ENCODE peak calls at places on chromosomes 7 and 10, in nine cellular contexts. A is psoas muscle, O is IMR-90, Z is body of pancreas, R is Peyer's patch, Y is fibroblast of mammary gland, S is progenitor cell of endocrine pancreas, T is WERI-Rb-1, M is colonic mucosa. P is an unnamed sample.

GRCh38 chr7:85749715-85750453 is 563.0 kb upstream of the SEMA3D start:
- DNase-seq in M (no peak), A (no peak), Y (no peak), O (no peak), R (no peak), T (no peak), Z (no peak), S (no peak), P (no peak)

GRCh38 chr7:41006591-41006990 is 696.3 kb downstream of the INHBA start:
- DNase-seq in T (no peak), Z (no peak), O (peak), A (no peak), Y (peak), S (no peak), M (no peak), R (no peak), P (no peak)

GRCh38 chr7:68613897-68614296 is 984.4 kb upstream of the AUTS2 start:
- DNase-seq in Z (no peak), M (no peak), S (no peak), T (no peak), Y (no peak), R (no peak), A (no peak), O (no peak), P (no peak)

GRCh38 chr7:101225650-101226049 is 7.7 kb downstream of the ZNHIT1 start:
- DNase-seq in T (no peak), A (no peak), Z (no peak), O (no peak), R (no peak), S (no peak), Y (no peak), M (no peak), P (no peak)

GRCh38 chr10:6503171-6503570 is 76.9 kb downstream of the PRKCQ start:
- DNase-seq in Z (no peak), O (no peak), A (no peak), R (no peak), T (no peak), M (no peak), S (no peak), Y (no peak), P (no peak)

GRCh38 chr10:78685466-78686163 is 383.2 kb upstream of the ZMIZ1 start:
- DNase-seq in S (no peak), A (no peak), T (no peak), M (no peak), Z (no peak), R (no peak), Y (peak), O (peak), P (no peak)

GRCh38 chr10:66176772-66177171 is 749.1 kb upstream of the LRRTM3 start:
- DNase-seq in O (peak), T (no peak), A (no peak), Z (no peak), R (no peak), M (no peak), S (no peak), Y (peak), P (no peak)

GRCh38 chr7:43314379-43315158 is 202.1 kb downstream of the HECW1 start:
- DNase-seq in Y (no peak), R (no peak), M (no peak), T (no peak), A (no peak), Z (no peak), O (no peak), S (no peak), P (no peak)

GRCh38 chr7:111437736-111438135 is 124.6 kb downstream of the IMMP2L start:
- DNase-seq in M (no peak), S (no peak), Y (no peak), A (no peak), T (no peak), O (no peak), R (no peak), Z (no peak), P (no peak)

GRCh38 chr10:86632009-86632800 is 22.1 kb upstream of the OPN4 start:
- DNase-seq in S (peak), Z (peak), Y (peak), O (no peak), A (peak), R (no peak), M (no peak), T (no peak), P (peak)

GRCh38 chr7:128424936-128425335 is 15.2 kb upstream of the IMPDH1 start:
- DNase-seq in M (no peak), O (no peak), A (no peak), Z (no peak), T (no peak), S (no peak), Y (no peak), R (no peak), P (no peak)

GRCh38 chr10:115026041-115026779 is 67.0 kb upstream of the ATRNL1 start:
- DNase-seq in Y (no peak), S (no peak), T (peak), A (no peak), R (no peak), O (no peak), Z (no peak), M (no peak), P (no peak)

GRCh38 chr7:92987095-92987494 is 130.7 kb downstream of the SAMD9 start:
- DNase-seq in O (peak), M (no peak), Y (peak), A (no peak), S (no peak), T (no peak), Z (no peak), R (no peak), P (no peak)

GRCh38 chr7:1942026-1942703 is 272.1 kb downstream of the ELFN1 start:
- DNase-seq in S (no peak), Y (no peak), T (no peak), O (no peak), R (no peak), Z (no peak), A (peak), M (no peak), P (no peak)

GRCh38 chr7:20661884-20662283 is 46.4 kb downstream of the ABCB5 start:
- DNase-seq in T (no peak), Y (no peak), A (no peak), Z (no peak), R (no peak), O (no peak), M (no peak), S (no peak), P (no peak)

GRCh38 chr7:142860968-142861367 is 6.1 kb downstream of the EPHB6 start:
- DNase-seq in R (no peak), O (no peak), S (no peak), T (no peak), A (no peak), Z (no peak), Y (no peak), M (no peak), P (no peak)

GRCh38 chr10:36802523-36803153 is 322.8 kb upstream of the ANKRD30A start:
- DNase-seq in O (peak), M (no peak), A (no peak), R (no peak), Z (peak), S (no peak), Y (peak), T (peak), P (no peak)

GRCh38 chr10:62560207-62560819 is 186.1 kb downstream of the ZNF365 start:
- DNase-seq in Z (peak), A (no peak), M (no peak), R (no peak), O (peak), S (no peak), T (no peak), Y (peak), P (no peak)

GRCh38 chr10:62559481-62560206 is 185.5 kb downstream of the ZNF365 start:
- DNase-seq in O (no peak), A (no peak), Z (no peak), Y (peak), M (no peak), R (no peak), T (no peak), S (no peak), P (no peak)

DNA sequence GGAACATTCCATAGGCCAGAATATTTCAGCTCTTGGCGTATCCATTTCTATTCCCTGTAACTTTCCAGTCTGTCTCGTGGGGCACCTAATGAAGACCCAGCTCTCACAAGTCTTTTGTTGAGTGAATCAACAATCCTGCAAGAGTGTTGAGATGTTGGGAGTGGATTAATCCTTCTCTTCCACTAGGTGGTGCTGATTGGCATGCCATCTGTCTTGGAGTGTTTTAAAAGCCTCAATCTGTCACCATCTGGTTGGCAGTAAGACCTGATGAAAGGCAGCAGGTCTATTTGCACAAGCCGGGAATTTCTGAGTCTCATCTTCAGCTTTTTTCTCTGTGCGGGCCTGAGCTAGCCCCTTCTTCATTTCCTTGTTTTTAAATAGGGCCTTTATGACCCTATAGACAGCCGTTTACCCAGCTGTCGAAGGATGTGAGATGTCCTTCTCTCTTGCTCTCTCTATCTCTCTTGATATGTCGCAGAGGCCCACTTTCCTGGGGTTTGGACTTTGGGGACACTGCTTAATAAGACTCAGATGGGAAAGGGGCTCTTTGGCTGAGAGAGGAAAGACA is 180.5 kb downstream of the ZNF365 start:
- DNase-seq in T (peak), A (no peak), S (no peak), O (peak), Y (peak), Z (peak), R (no peak), M (peak), P (peak)
- TF ChIP-seq CTCF in T (peak), A (peak), S (peak), O (peak), Y (peak), Z (peak), R (no peak), M (peak), P (peak)

GRCh38 chr7:52498319-52498718 is 537.1 kb upstream of the POM121L12 start:
- DNase-seq in A (no peak), T (no peak), S (no peak), R (no peak), O (no peak), M (no peak), Z (no peak), Y (no peak), P (no peak)
- TF ChIP-seq CTCF in A (no peak), T (no peak), S (peak), R (no peak), O (no peak), M (no peak), Z (no peak), Y (no peak), P (no peak)

GRCh38 chr10:113319450-113319849 is 233.4 kb upstream of the HABP2 start:
- DNase-seq in S (no peak), R (no peak), Y (no peak), M (no peak), O (no peak), T (no peak), A (no peak), Z (no peak), P (no peak)
- TF ChIP-seq CTCF in S (no peak), R (no peak), Y (no peak), M (no peak), O (no peak), T (no peak), A (no peak), Z (no peak), P (no peak)

GRCh38 chr10:126964190-126964589 is 59.0 kb downstream of the DOCK1 start:
- DNase-seq in A (no peak), R (no peak), Z (no peak), O (no peak), S (no peak), T (no peak), M (no peak), Y (no peak), P (no peak)

GRCh38 chr10:126975221-126975620 is 70.0 kb downstream of the DOCK1 start:
- DNase-seq in Y (no peak), M (no peak), Z (no peak), A (no peak), S (no peak), R (no peak), O (no peak), T (no peak), P (no peak)

GRCh38 chr10:126966938-126967337 is 61.7 kb downstream of the DOCK1 start:
- DNase-seq in S (no peak), O (no peak), M (no peak), Y (no peak), R (no peak), Z (no peak), T (no peak), A (no peak), P (no peak)

GRCh38 chr10:126972622-126973414 is 67.6 kb downstream of the DOCK1 start:
- DNase-seq in T (no peak), S (no peak), A (no peak), M (no peak), Z (peak), Y (peak), O (peak), R (no peak), P (no peak)

GRCh38 chr10:126969310-126969709 is 64.1 kb downstream of the DOCK1 start:
- DNase-seq in M (peak), T (peak), O (no peak), R (no peak), S (no peak), Y (no peak), Z (no peak), A (no peak), P (no peak)
- TF ChIP-seq CTCF in M (no peak), T (peak), O (no peak), R (no peak), S (peak), Y (peak), Z (no peak), A (no peak), P (no peak)

GRCh38 chr10:62386401-62387320 is 12.5 kb downstream of the ZNF365 start:
- DNase-seq in S (no peak), O (peak), R (no peak), Z (no peak), Y (peak), T (no peak), A (no peak), M (no peak), P (no peak)

GRCh38 chr10:62388328-62388727 is 14.2 kb downstream of the ZNF365 start:
- DNase-seq in M (no peak), T (no peak), A (no peak), Z (no peak), O (no peak), R (no peak), Y (no peak), S (no peak), P (no peak)

GRCh38 chr10:62393237-62393636 is 19.1 kb downstream of the ZNF365 start:
- DNase-seq in Y (no peak), Z (no peak), M (no peak), S (no peak), A (no peak), R (no peak), O (no peak), T (no peak), P (no peak)

GRCh38 chr10:62394556-62395018 is 20.4 kb downstream of the ZNF365 start:
- DNase-seq in T (no peak), A (no peak), Y (no peak), Z (no peak), O (no peak), S (no peak), M (no peak), R (no peak), P (no peak)

GRCh38 chr10:62390497-62391176 is 16.5 kb downstream of the ZNF365 start:
- DNase-seq in O (peak), Y (no peak), Z (no peak), S (no peak), A (no peak), T (no peak), R (no peak), M (no peak), P (no peak)
- TF ChIP-seq CTCF in O (no peak), Y (no peak), Z (no peak), S (no peak), A (no peak), T (no peak), R (no peak), M (no peak), P (no peak)

GRCh38 chr7:50589362-50589761 is 24.2 kb upstream of the DDC start:
- DNase-seq in S (no peak), A (no peak), Z (no peak), R (no peak), T (no peak), Y (no peak), M (no peak), O (no peak), P (no peak)
- TF ChIP-seq CTCF in S (no peak), A (no peak), Z (no peak), R (no peak), T (no peak), Y (no peak), M (no peak), O (no peak), P (no peak)

DNA sequence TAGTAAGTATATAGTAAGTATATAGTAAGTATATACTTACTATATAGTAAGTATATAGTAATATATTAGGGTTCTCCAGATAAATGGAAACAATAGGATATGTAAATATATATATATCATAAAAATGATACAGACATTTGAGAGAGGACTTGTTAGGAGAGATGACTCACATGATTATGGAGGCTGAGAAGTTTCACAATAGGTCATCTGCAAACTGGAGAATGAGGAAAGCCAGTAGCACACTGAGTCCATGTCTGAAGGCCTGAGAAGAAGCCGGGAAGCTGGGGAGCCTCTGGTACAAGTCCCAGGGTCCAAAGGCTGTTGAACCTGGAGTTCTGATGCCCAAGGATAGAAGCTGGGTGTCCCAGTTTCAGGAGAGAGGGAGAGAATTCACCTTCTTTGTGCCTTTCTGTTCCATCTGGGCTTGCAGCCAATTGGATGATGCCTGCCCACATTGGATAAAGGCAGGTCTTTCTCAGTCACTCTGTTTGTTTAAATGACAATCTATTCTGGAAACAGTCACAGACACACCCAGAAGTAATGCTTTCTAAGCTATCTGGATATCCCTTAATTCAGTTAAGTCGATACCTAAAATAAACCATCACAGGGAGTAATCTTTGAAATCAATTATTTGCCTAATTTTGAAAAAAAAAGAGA is 205.5 kb upstream of the CDC14C start:
- DNase-seq in S (no peak), A (no peak), Y (peak), O (no peak), Z (no peak), M (no peak), R (no peak), T (no peak), P (no peak)
- TF ChIP-seq CTCF in S (no peak), A (no peak), Y (no peak), O (no peak), Z (no peak), M (no peak), R (no peak), T (no peak), P (no peak)

P was measured in GM10248.